ENCODE peak calls at places on chromosome 1, in six cellular contexts. K is mucosa of descending colon, G is HEK293T, B is K562, P is skeletal muscle cell, X is ecto neural progenitor cell. V is an unnamed sample.

GRCh38 chr1:231134624-231135023 is 27.2 kb upstream of the TRIM67 start:
- DNase-seq in K (no peak), G (no peak), B (no peak), P (no peak), X (no peak), V (no peak)

GRCh38 chr1:241212624-241213023 is 144.4 kb downstream of the RGS7 start:
- DNase-seq in K (no peak), G (no peak), B (no peak), P (no peak), X (no peak), V (no peak)

GRCh38 chr1:116954450-116954849 is 44.7 kb downstream of the PTGFRN start:
- DNase-seq in K (no peak), G (no peak), B (no peak), P (peak), X (no peak), V (no peak)

GRCh38 chr1:112247971-112248370 is 148.0 kb upstream of the CTTNBP2NL start:
- DNase-seq in K (no peak), G (no peak), B (no peak), P (no peak), X (no peak), V (no peak)

GRCh38 chr1:39142394-39143060 is 62.0 kb upstream of the MACF1 start:
- DNase-seq in K (no peak), G (no peak), B (no peak), P (no peak), X (no peak), V (no peak)

GRCh38 chr1:215794151-215794550 is 227.0 kb downstream of the KCTD3 start:
- DNase-seq in K (no peak), G (no peak), B (no peak), P (no peak), X (no peak), V (no peak)

GRCh38 chr1:4652631-4653327 is 1.6 kb upstream of the AJAP1 start:
- DNase-seq in K (peak), G (peak), B (peak), P (no peak), X (peak), V (peak)

GRCh38 chr1:8174807-8175206 is 143.1 kb upstream of the SLC45A1 start:
- DNase-seq in K (peak), G (no peak), B (no peak), P (no peak), X (no peak), V (no peak)

GRCh38 chr1:234780112-234780511 is 170.1 kb upstream of the IRF2BP2 start:
- DNase-seq in K (no peak), G (no peak), B (peak), P (no peak), X (no peak), V (no peak)

GRCh38 chr1:239368436-239369109 is 17.8 kb upstream of the CHRM3 start:
- DNase-seq in K (no peak), G (no peak), B (no peak), P (no peak), X (no peak), V (no peak)